ENCODE peak calls at places on chromosomes 3 and 15, in six cellular contexts. W is thoracic aorta; Q is psoas muscle; E is ACHN; L is effector memory CD4-positive, alpha-beta T cell; I is GM23248. M is an unnamed sample.

GRCh38 chr15:62946940-62947339 is 95.6 kb upstream of the TPM1 start:
- DNase-seq in I (no peak), E (no peak), W (no peak), Q (no peak), L (no peak), M (no peak)

GRCh38 chr3:16993227-16993626 is 108.5 kb downstream of the PLCL2 start:
- DNase-seq in L (no peak), Q (no peak), I (peak; percentile 69), W (no peak), E (no peak), M (no peak)

GRCh38 chr3:52021869-52022268 is 26.2 kb upstream of the RPL29 start:
- DNase-seq in E (no peak), I (peak; percentile 25), L (no peak), W (no peak), Q (peak; percentile 59), M (peak; percentile 80)

GRCh38 chr3:37890522-37890921 is 28.8 kb downstream of the CTDSPL start:
- DNase-seq in I (no peak), E (no peak), L (no peak), Q (no peak), W (no peak), M (no peak)

GRCh38 chr3:123409443-123410148 is 39.3 kb downstream of the ADCY5 start:
- DNase-seq in L (no peak), W (no peak), I (no peak), Q (no peak), E (peak; percentile 62), M (no peak)

GRCh38 chr15:36994809-36995208 is 105.5 kb downstream of the MEIS2 start:
- DNase-seq in Q (no peak), E (no peak), W (no peak), L (no peak), I (no peak), M (no peak)

GRCh38 chr3:124791639-124792111 is 61.4 kb downstream of the UMPS start:
- DNase-seq in I (peak; percentile 99), E (no peak), W (no peak), L (no peak), Q (peak; percentile 43), M (no peak)

GRCh38 chr3:186319988-186320387 is 42.0 kb downstream of the DGKG start:
- DNase-seq in E (no peak), I (no peak), W (no peak), L (no peak), Q (no peak), M (no peak)

GRCh38 chr3:19202303-19202702 is 54.0 kb downstream of the KCNH8 start:
- DNase-seq in L (no peak), Q (no peak), I (no peak), E (no peak), W (no peak), M (no peak)

GRCh38 chr3:195185574-195185973 is 85.4 kb downstream of the XXYLT1 start:
- DNase-seq in Q (no peak), I (no peak), W (no peak), L (no peak), E (no peak), M (no peak)